ENCODE peak calls at places on chromosomes 7 and 10, in five cellular contexts. B, Q, S, V and P are unnamed samples.

GRCh38 chr7:37009282-37009681 is 285.0 kb upstream of the AOAH start:
- DNase-seq in Q (no peak), V (no peak), B (no peak), S (no peak), P (no peak)

GRCh38 chr7:43693687-43694398 is 35.5 kb downstream of the COA1 start:
- DNase-seq in Q (peak; percentile 31), V (no peak), B (peak; percentile 22), S (no peak), P (no peak)

GRCh38 chr10:103714232-103714891 is 141.0 kb downstream of the SH3PXD2A start:
- DNase-seq in S (no peak), B (peak; percentile 59), Q (no peak), V (no peak), P (no peak)

GRCh38 chr7:35700865-35701264 is 5.9 kb upstream of the HERPUD2 start:
- DNase-seq in Q (no peak), V (no peak), S (no peak), B (no peak), P (no peak)

GRCh38 chr7:22411977-22412693 is 55.2 kb upstream of the RAPGEF5 start:
- DNase-seq in Q (no peak), B (no peak), V (no peak), S (no peak), P (no peak)

GRCh38 chr7:156368053-156368452 is 272.5 kb upstream of the RNF32 start:
- DNase-seq in S (no peak), V (no peak), B (no peak), Q (no peak), P (no peak)

GRCh38 chr10:69275444-69275843 is 2.9 kb upstream of the HK1 start:
- DNase-seq in S (no peak), B (no peak), V (no peak), Q (no peak), P (no peak)

GRCh38 chr10:132931258-132931657 is 11.1 kb downstream of the CFAP46 start:
- DNase-seq in Q (no peak), V (no peak), S (no peak), B (no peak), P (no peak)

GRCh38 chr10:110364531-110364937 is 59.8 kb upstream of the SMNDC1 start:
- DNase-seq in Q (no peak), V (no peak), B (no peak), S (no peak), P (no peak)

GRCh38 chr7:35289376-35289775 is 35.5 kb upstream of the TBX20 start:
- DNase-seq in V (no peak), Q (no peak), B (no peak), S (no peak), P (no peak)

DNA sequence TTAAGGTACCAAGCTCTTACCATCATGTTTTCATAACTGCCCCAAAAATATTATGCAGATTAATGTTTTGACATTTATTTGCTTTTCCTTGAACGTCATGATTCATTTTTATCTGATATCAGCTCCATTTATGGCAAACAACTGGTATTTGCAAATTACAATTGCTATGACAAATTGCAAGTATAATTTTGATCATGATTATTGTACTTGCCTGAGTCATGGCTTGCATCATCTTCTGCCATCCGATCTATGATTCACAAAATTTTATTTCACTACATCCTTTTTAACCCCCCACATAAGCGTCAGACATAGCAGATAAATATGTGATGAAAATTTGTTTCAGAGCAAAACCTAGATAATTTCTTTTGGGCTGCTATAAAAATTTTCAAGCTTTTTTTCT is 155.0 kb downstream of the STK31 start:
- DNase-seq in B (no peak), V (no peak), Q (no peak), S (no peak), P (no peak)
- TF ChIP-seq KDM1A in B (no peak), V (no peak), Q (no peak), S (no peak), P (no peak)

GRCh38 chr10:94292448-94293118 is 70.2 kb downstream of the NOC3L start:
- DNase-seq in S (no peak), B (no peak), V (no peak), Q (no peak), P (no peak)
- TF ChIP-seq KDM1A in S (no peak), B (no peak), V (no peak), Q (no peak), P (peak; percentile 52)

GRCh38 chr7:28070311-28071055 is 110.1 kb downstream of the JAZF1 start:
- DNase-seq in V (no peak), Q (no peak), S (no peak), B (no peak), P (no peak)
- TF ChIP-seq KDM1A in V (no peak), Q (no peak), S (no peak), B (no peak), P (no peak)

GRCh38 chr7:140640060-140640611 is 477 bp downstream of the DENND2A start:
- DNase-seq in B (no peak), Q (peak; percentile 57), V (no peak), S (peak; percentile 66), P (no peak)
- TF ChIP-seq KDM1A in B (no peak), Q (no peak), V (no peak), S (no peak), P (no peak)

DNA sequence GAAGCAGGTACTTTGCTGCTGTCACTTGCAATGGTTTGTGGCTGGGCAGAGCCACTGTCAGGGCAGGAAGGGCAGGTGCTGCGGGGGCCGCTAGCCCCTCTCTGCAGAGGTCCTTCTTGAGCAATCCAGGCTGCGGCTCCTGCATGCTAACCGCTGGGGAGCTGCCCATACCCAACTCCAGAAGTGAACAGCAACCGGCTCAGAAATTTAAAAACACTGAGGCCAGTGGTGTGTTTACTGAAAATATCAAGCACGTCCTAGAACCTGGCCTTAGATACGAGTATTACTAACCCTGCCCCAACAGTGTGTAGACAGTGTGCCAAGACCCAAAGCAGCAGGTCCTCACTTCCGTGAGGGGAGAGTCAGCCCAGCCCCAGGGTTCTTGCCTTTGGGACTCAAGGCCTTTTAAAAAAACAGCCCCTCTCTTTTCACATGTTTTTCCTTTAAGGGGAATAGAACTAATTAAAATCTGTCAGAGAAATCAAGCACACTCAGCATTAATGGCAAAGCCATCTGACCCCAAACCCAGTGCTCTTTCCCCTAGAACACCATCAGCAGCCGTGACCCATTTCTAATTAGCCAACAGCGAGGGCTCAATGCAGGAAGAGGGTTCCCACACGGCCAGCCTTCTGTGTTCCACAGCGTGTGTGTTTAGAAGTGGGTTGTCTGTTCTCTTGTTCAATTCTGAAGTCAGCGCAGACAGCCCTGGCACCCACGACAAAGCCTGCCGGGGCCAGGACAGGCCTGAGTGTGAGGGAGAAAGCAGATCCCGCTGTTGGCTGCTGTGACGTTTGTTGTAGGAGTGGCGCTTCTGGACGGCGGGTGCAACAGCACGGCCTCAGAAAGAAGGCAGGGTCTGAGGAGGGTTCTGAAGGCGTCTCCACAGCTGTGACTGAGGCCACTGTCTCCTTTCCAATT is 76.5 kb downstream of the VIPR2 start:
- DNase-seq in B (no peak), V (no peak), S (no peak), Q (no peak), P (peak; percentile 58)
- TF ChIP-seq KDM1A in B (no peak), V (no peak), S (no peak), Q (no peak), P (no peak)

GRCh38 chr7:2639994-2640830 is 8.4 kb downstream of the TTYH3 start:
- DNase-seq in B (no peak), Q (no peak), V (no peak), S (no peak), P (no peak)

GRCh38 chr7:2641406-2642393 is 9.9 kb downstream of the TTYH3 start:
- DNase-seq in Q (no peak), S (peak; percentile 87), B (peak; percentile 71), V (peak; percentile 47), P (no peak)

GRCh38 chr7:2639151-2639993 is 7.6 kb downstream of the TTYH3 start:
- DNase-seq in Q (no peak), S (no peak), V (no peak), B (no peak), P (no peak)

GRCh38 chr7:2638224-2638991 is 6.6 kb downstream of the TTYH3 start:
- DNase-seq in S (no peak), B (peak; percentile 76), Q (no peak), V (no peak), P (no peak)

DNA sequence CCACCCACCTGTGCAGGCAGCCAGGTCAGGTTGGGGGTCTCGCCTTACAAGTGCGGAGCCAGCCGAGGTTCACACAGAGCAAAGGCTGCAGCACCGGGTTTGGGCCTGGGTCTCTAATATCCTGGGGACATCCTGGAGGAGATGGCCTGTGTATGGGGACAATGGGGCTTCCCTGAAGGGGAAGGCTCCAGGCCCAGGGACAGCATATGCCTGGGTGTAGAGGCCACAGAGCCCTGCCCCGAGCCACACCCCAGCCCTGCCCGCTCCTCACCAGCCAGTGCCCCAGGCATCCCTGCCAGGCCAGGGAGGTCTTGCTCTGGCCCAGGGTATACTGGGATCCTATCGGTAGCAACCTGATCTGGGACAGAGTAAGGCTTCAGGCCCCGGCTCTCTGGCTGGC is 9.1 kb downstream of the TTYH3 start:
- DNase-seq in S (peak; percentile 64), V (no peak), Q (no peak), B (no peak), P (no peak)
- TF ChIP-seq KDM1A in S (no peak), V (no peak), Q (no peak), B (no peak), P (no peak)

DNA sequence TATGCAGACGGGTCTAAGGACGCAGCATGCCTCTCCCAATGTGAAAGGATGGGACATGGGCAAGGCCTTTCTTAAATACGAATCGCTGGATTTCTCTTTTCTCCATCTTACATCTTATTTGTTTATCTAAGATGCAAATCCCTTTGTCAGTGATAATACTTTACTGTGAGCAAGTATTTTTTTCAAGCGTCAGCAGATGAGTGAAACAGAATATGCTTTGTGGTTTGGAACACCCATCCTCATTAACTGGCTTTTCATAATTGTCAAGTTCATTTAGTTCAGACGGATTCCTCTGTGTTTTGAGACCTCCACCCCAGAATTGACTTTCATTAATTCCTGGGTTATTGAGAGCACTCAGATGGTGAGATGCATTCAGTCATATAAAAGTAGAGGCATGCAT is 149.8 kb downstream of the NSUN6 start:
- DNase-seq in Q (no peak), V (no peak), S (no peak), B (no peak), P (no peak)
- TF ChIP-seq KDM1A in Q (no peak), V (no peak), S (no peak), B (no peak), P (no peak)

GRCh38 chr10:58898854-58899573 is 277.4 kb upstream of the PHYHIPL start:
- DNase-seq in Q (no peak), S (no peak), B (no peak), V (no peak), P (no peak)
- TF ChIP-seq KDM1A in Q (no peak), S (no peak), B (no peak), V (no peak), P (no peak)

GRCh38 chr10:25226775-25227682 is 52.2 kb downstream of the GPR158 start:
- DNase-seq in V (peak; percentile 4), S (no peak), B (peak; percentile 21), Q (no peak), P (peak; percentile 21)

GRCh38 chr10:25231751-25232150 is 57.0 kb downstream of the GPR158 start:
- DNase-seq in B (no peak), Q (no peak), V (no peak), S (no peak), P (no peak)

DNA sequence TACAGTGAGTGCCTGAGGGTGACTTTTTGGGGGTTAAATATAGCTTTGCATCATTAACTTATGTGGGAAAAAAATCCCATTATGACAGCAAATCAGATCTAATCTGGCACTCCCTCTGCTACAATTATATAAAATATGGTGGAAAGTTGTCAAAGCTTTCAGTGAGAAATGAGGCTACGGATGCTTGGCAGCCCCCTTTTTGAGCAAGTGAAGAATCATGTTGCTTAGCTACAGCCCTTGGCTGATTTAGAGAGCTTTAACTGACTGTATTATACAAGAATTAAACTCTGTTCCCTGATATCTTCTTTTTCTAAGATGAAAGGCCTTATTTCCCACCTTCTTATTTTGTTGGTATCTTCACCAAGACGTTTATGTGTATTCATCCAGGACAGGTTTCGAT is 57.4 kb downstream of the GPR158 start:
- DNase-seq in B (no peak), S (no peak), Q (no peak), V (no peak), P (no peak)
- TF ChIP-seq KDM1A in B (no peak), S (no peak), Q (no peak), V (no peak), P (no peak)